ENCODE peak calls at places on chromosomes 2 and 18, in seven cellular contexts. U, I, A, S, E, P and J are unnamed samples.

GRCh38 chr2:33607137-33607781 is 8.2 kb upstream of the FAM98A start:
- DNase-seq in U (no peak), I (no peak), A (no peak), S (no peak), E (no peak), P (no peak), J (peak; percentile 67)

GRCh38 chr2:85130407-85130806 is 2.8 kb upstream of the TCF7L1 start:
- DNase-seq in U (no peak), I (no peak), A (no peak), S (no peak), E (no peak), P (peak; percentile 38), J (no peak)

GRCh38 chr2:152646775-152647174 is 70.5 kb downstream of the PRPF40A start:
- DNase-seq in U (peak; percentile 89), I (no peak), A (no peak), S (peak; percentile 50), E (no peak), P (peak; percentile 92), J (no peak)

GRCh38 chr2:31429759-31430438 is 15.4 kb upstream of the XDH start:
- DNase-seq in U (no peak), I (no peak), A (peak; percentile 21), S (no peak), E (no peak), P (peak; percentile 95), J (no peak)

GRCh38 chr2:99067871-99068270 is 73.6 kb upstream of the C2orf15 start:
- DNase-seq in U (no peak), I (no peak), A (no peak), S (no peak), E (no peak), P (no peak), J (no peak)

GRCh38 chr2:220043993-220044335 is 416.5 kb downstream of the SLC4A3 start:
- DNase-seq in U (peak; percentile 22), I (no peak), A (no peak), S (no peak), E (no peak), P (no peak), J (no peak)

GRCh38 chr2:150517951-150518680 is 30.6 kb upstream of the RND3 start:
- DNase-seq in U (no peak), I (no peak), A (no peak), S (no peak), E (no peak), P (no peak), J (no peak)

GRCh38 chr2:16537347-16537746 is 128.3 kb downstream of the CYRIA start:
- DNase-seq in U (no peak), I (no peak), A (no peak), S (no peak), E (no peak), P (peak; percentile 94), J (no peak)

GRCh38 chr2:65416945-65417344 is 15.5 kb downstream of the SPRED2 start:
- DNase-seq in U (no peak), I (no peak), A (no peak), S (no peak), E (peak; percentile 53), P (no peak), J (no peak)

GRCh38 chr18:63004466-63005089 is 289.2 kb downstream of the PHLPP1 start:
- DNase-seq in U (no peak), I (no peak), A (no peak), S (no peak), E (no peak), P (no peak), J (no peak)

GRCh38 chr2:170711774-170712652 is 3.1 kb upstream of the SP5 start:
- DNase-seq in U (no peak), I (no peak), A (no peak), S (no peak), E (no peak), P (no peak), J (peak; percentile 88)

GRCh38 chr2:70141754-70142589 is 48.8 kb downstream of the C2orf42 start:
- DNase-seq in U (no peak), I (no peak), A (no peak), S (no peak), E (no peak), P (no peak), J (no peak)

GRCh38 chr2:18749912-18750526 is 160.7 kb upstream of the NT5C1B start:
- DNase-seq in U (peak; percentile 14), I (no peak), A (peak; percentile 48), S (peak; percentile 40), E (peak; percentile 10), P (peak; percentile 66), J (no peak)

GRCh38 chr2:25159947-25160346 is 8.4 kb downstream of the POMC start:
- DNase-seq in U (no peak), I (no peak), A (no peak), S (no peak), E (no peak), P (no peak), J (peak; percentile 86)

GRCh38 chr2:25821225-25822056 is 56.8 kb downstream of the ASXL2 start:
- DNase-seq in U (no peak), I (no peak), A (no peak), S (peak; percentile 23), E (no peak), P (peak; percentile 13), J (no peak)

GRCh38 chr18:6297875-6298274 is 116.8 kb downstream of the L3MBTL4 start:
- DNase-seq in U (no peak), I (no peak), A (no peak), S (no peak), E (no peak), P (no peak), J (no peak)

GRCh38 chr2:19732255-19732654 is 169.5 kb downstream of the TTC32 start:
- DNase-seq in U (no peak), I (no peak), A (no peak), S (no peak), E (no peak), P (no peak), J (no peak)

GRCh38 chr18:22564036-22564435 is 146.3 kb upstream of the CTAGE1 start:
- DNase-seq in U (no peak), I (no peak), A (no peak), S (no peak), E (no peak), P (no peak), J (no peak)

GRCh38 chr2:129894616-129895015 is 84.8 kb upstream of the RAB6C start:
- DNase-seq in U (no peak), I (no peak), A (no peak), S (no peak), E (no peak), P (no peak), J (no peak)